ENCODE peak calls at places on chromosomes 3 and 15, in six cellular contexts. Q is fibroblast of lung, V is ACHN, I is HTR-8/SVneo, M is neural crest cell, X is retina. C is an unnamed sample.

GRCh38 chr15:69554321-69554961 is 101.8 kb downstream of the RPLP1 start:
- DNase-seq in Q (peak), V (no peak), I (no peak), M (no peak), X (no peak), C (no peak)

GRCh38 chr3:77204788-77205187 is 164.9 kb downstream of the ROBO2 start:
- DNase-seq in Q (no peak), V (no peak), I (no peak), M (no peak), X (no peak), C (no peak)

GRCh38 chr15:38196116-38196515 is 56.5 kb upstream of the SPRED1 start:
- DNase-seq in Q (no peak), V (no peak), I (no peak), M (no peak), X (no peak), C (no peak)

GRCh38 chr15:54365001-54365400 is 386.8 kb downstream of the UNC13C start:
- DNase-seq in Q (no peak), V (no peak), I (no peak), M (no peak), X (no peak), C (no peak)

GRCh38 chr3:84194032-84194431 is 764.8 kb upstream of the CADM2 start:
- DNase-seq in Q (no peak), V (no peak), I (no peak), M (no peak), X (no peak), C (no peak)

GRCh38 chr15:91592586-91592985 is 260.9 kb upstream of the SLCO3A1 start:
- DNase-seq in Q (no peak), V (no peak), I (no peak), M (no peak), X (no peak), C (no peak)

GRCh38 chr15:67133026-67133425 is 67.6 kb downstream of the SMAD3 start:
- DNase-seq in Q (no peak), V (no peak), I (no peak), M (no peak), X (no peak), C (no peak)

GRCh38 chr3:116198087-116198486 is 247.2 kb downstream of the LSAMP start:
- DNase-seq in Q (peak), V (no peak), I (no peak), M (no peak), X (no peak), C (peak)

GRCh38 chr3:177195242-177195940 is 1.9 kb downstream of the TBL1XR1 start:
- DNase-seq in Q (no peak), V (peak), I (no peak), M (no peak), X (peak), C (no peak)

GRCh38 chr15:31277335-31278055 is 49.1 kb upstream of the KLF13 start:
- DNase-seq in Q (no peak), V (no peak), I (no peak), M (no peak), X (no peak), C (no peak)

GRCh38 chr3:138833908-138834358 is 795 bp downstream of the PIK3CB start:
- DNase-seq in Q (peak), V (peak), I (peak), M (no peak), X (no peak), C (no peak)

GRCh38 chr3:170741756-170742530 is 128.1 kb downstream of the RPL22L1 start:
- DNase-seq in Q (no peak), V (no peak), I (no peak), M (no peak), X (no peak), C (no peak)

GRCh38 chr15:42151736-42152135 is 4.7 kb downstream of the PLA2G4F start:
- DNase-seq in Q (no peak), V (no peak), I (no peak), M (no peak), X (no peak), C (peak)